ENCODE peak calls at places on chromosomes 3 and 15, in five cellular contexts. X is ovary, Y is stomach, F is SK-N-SH, A is tibial nerve. D is an unnamed sample.

GRCh38 chr3:195212033-195212748 is 58.8 kb downstream of the XXYLT1 start:
- DNase-seq in X (no peak), Y (no peak), F (no peak), A (no peak), D (peak; percentile 68)

GRCh38 chr15:90160781-90161727 is 40.1 kb upstream of the SEMA4B start:
- DNase-seq in X (no peak), Y (peak; percentile 95), F (no peak), A (no peak), D (no peak)

GRCh38 chr15:36884404-36885335 is 215.7 kb downstream of the MEIS2 start:
- DNase-seq in X (no peak), Y (no peak), F (no peak), A (no peak), D (no peak)

GRCh38 chr3:127628788-127629456 is at the start of gene PODXL2:
- DNase-seq in X (peak; percentile 45), Y (peak; percentile 55), F (peak; percentile 99), A (no peak), D (no peak)

GRCh38 chr15:20346082-20346805 is 195.4 kb downstream of the GOLGA6L6 start:
- DNase-seq in X (no peak), Y (no peak), F (no peak), A (no peak), D (peak; percentile 91)

GRCh38 chr3:114714237-114714636 is 420.4 kb downstream of the TIGIT start:
- DNase-seq in X (no peak), Y (no peak), F (no peak), A (no peak), D (no peak)

GRCh38 chr3:113746955-113747718 is at the start of gene ATP6V1A:
- DNase-seq in X (no peak), Y (peak; percentile 74), F (peak; percentile 85), A (no peak), D (peak; percentile 97)

GRCh38 chr3:114624047-114624445 is 330.2 kb downstream of the TIGIT start:
- DNase-seq in X (peak; percentile 60), Y (no peak), F (no peak), A (peak; percentile 81), D (peak; percentile 92)

GRCh38 chr3:104629038-104629437 is 737.7 kb upstream of the ALCAM start:
- DNase-seq in X (no peak), Y (no peak), F (no peak), A (no peak), D (no peak)

GRCh38 chr3:37604336-37604833 is 257.3 kb upstream of the CTDSPL start:
- DNase-seq in X (no peak), Y (no peak), F (no peak), A (no peak), D (no peak)

GRCh38 chr3:64992462-64993285 is 304.9 kb upstream of the ADAMTS9 start:
- DNase-seq in X (peak; percentile 16), Y (no peak), F (no peak), A (peak; percentile 16), D (no peak)

GRCh38 chr3:61650276-61650675 is 88.9 kb downstream of the PTPRG start:
- DNase-seq in X (peak; percentile 82), Y (no peak), F (no peak), A (peak; percentile 80), D (no peak)

GRCh38 chr3:60919296-60919695 is 332.0 kb downstream of the FHIT start:
- DNase-seq in X (no peak), Y (no peak), F (no peak), A (no peak), D (no peak)

DNA sequence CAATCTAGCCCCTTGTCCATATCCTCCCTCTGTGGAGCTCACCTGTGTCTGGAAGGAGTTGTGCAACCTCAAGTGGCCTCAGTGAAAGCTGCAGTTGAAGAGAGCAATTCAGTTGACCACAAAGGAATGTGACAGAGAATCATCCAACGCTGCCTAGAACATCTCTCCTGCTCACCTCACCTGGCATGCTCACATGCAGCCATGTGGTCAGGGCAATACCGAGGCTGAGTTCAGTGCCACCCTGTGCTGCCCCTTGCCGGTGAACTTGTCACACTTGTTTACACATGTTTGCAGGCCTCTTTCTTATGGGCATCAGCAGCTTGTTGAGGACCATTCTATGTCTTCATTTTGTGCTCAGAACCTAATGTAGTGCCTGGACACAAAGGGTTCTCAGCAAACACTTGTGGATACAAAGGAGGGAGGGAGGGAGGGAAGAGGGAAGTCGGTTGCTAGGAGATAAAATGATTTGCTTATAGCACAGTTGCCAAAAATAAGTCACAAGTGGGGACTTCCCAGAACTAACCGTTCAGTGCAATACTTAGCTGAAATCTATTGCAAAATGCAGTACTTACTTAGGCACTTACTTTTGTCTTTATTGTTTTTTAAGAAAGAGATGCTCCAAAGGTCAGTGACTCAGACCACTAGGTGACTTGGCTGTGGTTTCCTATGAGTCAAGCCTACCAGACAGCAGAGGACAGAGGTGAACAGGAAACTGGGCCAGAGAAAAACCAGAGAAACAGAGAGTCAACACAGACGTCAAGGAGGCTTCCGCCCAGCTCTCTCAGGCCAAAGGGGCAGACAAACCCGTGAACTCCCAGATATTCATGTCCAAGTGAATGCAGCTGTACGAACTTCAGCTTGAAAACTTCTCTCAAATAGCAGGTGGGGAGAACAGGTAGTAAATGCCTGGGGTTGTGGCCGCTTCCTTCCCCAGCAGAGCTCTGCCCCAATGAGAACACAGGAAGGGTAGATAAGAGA is 227.8 kb upstream of the CTNNB1 start:
- DNase-seq in X (peak; percentile 81), Y (peak; percentile 47), F (no peak), A (peak; percentile 88), D (no peak)
- TF ChIP-seq EP300 in X (peak; percentile 94), Y (peak; percentile 76), F (no peak), A (peak; percentile 98), D (peak; percentile 78)

GRCh38 chr3:29486087-29486486 is 205.2 kb downstream of the RBMS3 start:
- DNase-seq in X (no peak), Y (no peak), F (no peak), A (no peak), D (no peak)
- TF ChIP-seq EP300 in X (no peak), Y (no peak), F (no peak), A (peak; percentile 58), D (no peak)

GRCh38 chr3:52874160-52874701 is 23.1 kb downstream of the STIMATE start:
- DNase-seq in X (no peak), Y (no peak), F (no peak), A (no peak), D (no peak)

GRCh38 chr3:52871761-52872160 is 25.6 kb downstream of the STIMATE start:
- DNase-seq in X (no peak), Y (no peak), F (no peak), A (no peak), D (no peak)

GRCh38 chr3:52874869-52875588 is 22.3 kb downstream of the STIMATE start:
- DNase-seq in X (no peak), Y (no peak), F (no peak), A (no peak), D (no peak)

GRCh38 chr3:52872245-52872644 is 25.1 kb downstream of the STIMATE start:
- DNase-seq in X (no peak), Y (no peak), F (no peak), A (no peak), D (no peak)

GRCh38 chr3:52873433-52874159 is 23.8 kb downstream of the STIMATE start:
- DNase-seq in X (no peak), Y (no peak), F (no peak), A (no peak), D (no peak)
- TF ChIP-seq EP300 in X (no peak), Y (no peak), F (no peak), A (no peak), D (no peak)

GRCh38 chr3:40585381-40586016 is 60.7 kb downstream of the ZNF621 start:
- DNase-seq in X (no peak), Y (no peak), F (no peak), A (no peak), D (peak; percentile 86)

GRCh38 chr3:40584625-40585189 is 59.9 kb downstream of the ZNF621 start:
- DNase-seq in X (peak; percentile 86), Y (peak; percentile 87), F (peak; percentile 80), A (peak; percentile 86), D (peak; percentile 94)

GRCh38 chr3:40583691-40584090 is 58.9 kb downstream of the ZNF621 start:
- DNase-seq in X (no peak), Y (no peak), F (no peak), A (no peak), D (peak; percentile 62)

GRCh38 chr3:40586866-40587265 is 62.1 kb downstream of the ZNF621 start:
- DNase-seq in X (no peak), Y (no peak), F (no peak), A (no peak), D (peak; percentile 86)

DNA sequence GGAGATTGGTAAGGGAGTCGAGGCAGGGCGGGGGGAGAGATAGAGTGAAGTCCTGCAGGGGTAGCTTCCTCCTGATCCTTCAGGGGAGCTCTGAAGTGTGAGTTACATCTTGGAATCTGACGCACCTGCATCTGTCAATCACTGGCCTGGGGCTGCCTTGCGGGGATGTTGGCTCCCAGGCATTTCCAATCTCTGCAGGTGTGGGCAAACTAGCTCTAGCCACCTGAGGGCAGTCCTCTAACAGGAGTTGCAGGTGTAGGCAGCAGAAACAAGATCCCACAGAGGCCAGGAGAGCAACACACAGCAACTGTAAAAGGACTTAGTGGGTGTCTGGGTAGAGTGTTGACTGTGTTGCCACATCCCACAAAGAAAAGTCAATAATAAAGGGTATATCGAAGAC is 63.6 kb downstream of the ZNF621 start:
- DNase-seq in X (no peak), Y (no peak), F (no peak), A (no peak), D (no peak)
- TF ChIP-seq EP300 in X (no peak), Y (no peak), F (no peak), A (no peak), D (no peak)

GRCh38 chr3:171878441-171879225 is 35.5 kb downstream of the TMEM212 start:
- DNase-seq in X (no peak), Y (no peak), F (no peak), A (no peak), D (no peak)

GRCh38 chr3:171883893-171884279 is 40.7 kb downstream of the TMEM212 start:
- DNase-seq in X (no peak), Y (no peak), F (no peak), A (no peak), D (no peak)

GRCh38 chr3:171879472-171879871 is 36.3 kb downstream of the TMEM212 start:
- DNase-seq in X (no peak), Y (no peak), F (no peak), A (no peak), D (no peak)

GRCh38 chr3:171880471-171880870 is 37.3 kb downstream of the TMEM212 start:
- DNase-seq in X (no peak), Y (no peak), F (no peak), A (no peak), D (no peak)

GRCh38 chr3:171883257-171883892 is 40.2 kb downstream of the TMEM212 start:
- DNase-seq in X (no peak), Y (no peak), F (no peak), A (no peak), D (no peak)
- TF ChIP-seq EP300 in X (no peak), Y (no peak), F (no peak), A (no peak), D (no peak)

GRCh38 chr3:188326968-188327367 is 173.0 kb downstream of the LPP start:
- DNase-seq in X (no peak), Y (no peak), F (no peak), A (no peak), D (no peak)
- TF ChIP-seq EP300 in X (no peak), Y (no peak), F (no peak), A (no peak), D (no peak)

GRCh38 chr3:14274537-14274936 is 95.9 kb downstream of the LSM3 start:
- DNase-seq in X (no peak), Y (no peak), F (no peak), A (no peak), D (no peak)
- TF ChIP-seq EP300 in X (no peak), Y (no peak), F (no peak), A (no peak), D (no peak)

GRCh38 chr3:169260296-169260695 is 403.2 kb downstream of the MECOM start:
- DNase-seq in X (no peak), Y (no peak), F (no peak), A (no peak), D (no peak)
- TF ChIP-seq EP300 in X (no peak), Y (no peak), F (no peak), A (no peak), D (no peak)